ENCODE peak calls at places on chromosomes 5 and 9, in five cellular contexts. One of them, this sample, is unnamed.

GRCh38 chr9:134546746-134547145 is 94.9 kb upstream of the COL5A1 start:
- DNase-seq in fibroblast of the aortic adventitia: no peak
- DNase-seq in hepatocyte: no peak
- DNase-seq in CD8-positive, alpha-beta memory T cell: no peak
- DNase-seq in PC-3: no peak
- DNase-seq in this sample: no peak

GRCh38 chr9:75186767-75187380 is 98.6 kb downstream of the OSTF1 start:
- DNase-seq in PC-3: peak
- DNase-seq in hepatocyte: no peak
- DNase-seq in fibroblast of the aortic adventitia: peak
- DNase-seq in CD8-positive, alpha-beta memory T cell: no peak
- DNase-seq in this sample: peak

GRCh38 chr9:72305102-72305546 is 59.9 kb downstream of the ZFAND5 start:
- DNase-seq in CD8-positive, alpha-beta memory T cell: no peak
- DNase-seq in fibroblast of the aortic adventitia: peak
- DNase-seq in hepatocyte: peak
- DNase-seq in PC-3: peak
- DNase-seq in this sample: peak

GRCh38 chr9:95171001-95171400 is 146.5 kb downstream of the FANCC start:
- DNase-seq in fibroblast of the aortic adventitia: peak
- DNase-seq in hepatocyte: no peak
- DNase-seq in PC-3: peak
- DNase-seq in CD8-positive, alpha-beta memory T cell: no peak
- DNase-seq in this sample: peak

GRCh38 chr5:40217509-40217908 is 462.2 kb upstream of the PTGER4 start:
- DNase-seq in fibroblast of the aortic adventitia: no peak
- DNase-seq in PC-3: peak
- DNase-seq in hepatocyte: no peak
- DNase-seq in CD8-positive, alpha-beta memory T cell: no peak
- DNase-seq in this sample: no peak

GRCh38 chr9:137470785-137471184 is 11.7 kb upstream of the NSMF start:
- DNase-seq in PC-3: no peak
- DNase-seq in CD8-positive, alpha-beta memory T cell: no peak
- DNase-seq in fibroblast of the aortic adventitia: no peak
- DNase-seq in hepatocyte: no peak
- DNase-seq in this sample: no peak

GRCh38 chr5:160175438-160176218 is 53.7 kb upstream of the FABP6 start:
- DNase-seq in hepatocyte: no peak
- DNase-seq in PC-3: no peak
- DNase-seq in fibroblast of the aortic adventitia: no peak
- DNase-seq in CD8-positive, alpha-beta memory T cell: no peak
- DNase-seq in this sample: no peak

GRCh38 chr9:74963043-74963442 is 10.3 kb upstream of the C9orf40 start:
- DNase-seq in CD8-positive, alpha-beta memory T cell: no peak
- DNase-seq in PC-3: no peak
- DNase-seq in hepatocyte: no peak
- DNase-seq in fibroblast of the aortic adventitia: no peak
- DNase-seq in this sample: no peak

GRCh38 chr5:151950681-151951080 is 26.0 kb upstream of the GLRA1 start:
- DNase-seq in PC-3: peak
- DNase-seq in CD8-positive, alpha-beta memory T cell: no peak
- DNase-seq in fibroblast of the aortic adventitia: no peak
- DNase-seq in hepatocyte: no peak
- DNase-seq in this sample: no peak

GRCh38 chr9:27469583-27469982 is 54.5 kb upstream of the IFNK start:
- DNase-seq in PC-3: no peak
- DNase-seq in hepatocyte: no peak
- DNase-seq in fibroblast of the aortic adventitia: no peak
- DNase-seq in CD8-positive, alpha-beta memory T cell: no peak
- DNase-seq in this sample: no peak

GRCh38 chr9:33506626-33507370 is 17.3 kb upstream of the ANKRD18B start:
- DNase-seq in hepatocyte: peak
- DNase-seq in PC-3: peak
- DNase-seq in fibroblast of the aortic adventitia: peak
- DNase-seq in CD8-positive, alpha-beta memory T cell: no peak
- DNase-seq in this sample: peak

GRCh38 chr5:108461628-108462367 is 79.9 kb upstream of the FBXL17 start:
- DNase-seq in PC-3: peak
- DNase-seq in CD8-positive, alpha-beta memory T cell: no peak
- DNase-seq in fibroblast of the aortic adventitia: peak
- DNase-seq in hepatocyte: no peak
- DNase-seq in this sample: peak

GRCh38 chr5:164370841-164371240 is 865.4 kb downstream of the MAT2B start:
- DNase-seq in PC-3: peak
- DNase-seq in hepatocyte: no peak
- DNase-seq in CD8-positive, alpha-beta memory T cell: no peak
- DNase-seq in fibroblast of the aortic adventitia: no peak
- DNase-seq in this sample: no peak

GRCh38 chr5:40879163-40879942 is 29.9 kb upstream of the C7 start:
- DNase-seq in CD8-positive, alpha-beta memory T cell: no peak
- DNase-seq in fibroblast of the aortic adventitia: peak
- DNase-seq in hepatocyte: peak
- DNase-seq in PC-3: peak
- DNase-seq in this sample: peak

GRCh38 chr9:8251566-8251965 is 452.0 kb upstream of the DMAC1 start:
- DNase-seq in hepatocyte: no peak
- DNase-seq in CD8-positive, alpha-beta memory T cell: no peak
- DNase-seq in fibroblast of the aortic adventitia: no peak
- DNase-seq in PC-3: no peak
- DNase-seq in this sample: no peak

GRCh38 chr9:78028926-78029325 is 2.7 kb downstream of the GNAQ start:
- DNase-seq in PC-3: no peak
- DNase-seq in hepatocyte: no peak
- DNase-seq in CD8-positive, alpha-beta memory T cell: no peak
- DNase-seq in fibroblast of the aortic adventitia: peak
- DNase-seq in this sample: no peak

GRCh38 chr5:40395241-40395640 is 284.5 kb upstream of the PTGER4 start:
- DNase-seq in fibroblast of the aortic adventitia: no peak
- DNase-seq in PC-3: no peak
- DNase-seq in hepatocyte: no peak
- DNase-seq in CD8-positive, alpha-beta memory T cell: no peak
- DNase-seq in this sample: no peak

GRCh38 chr9:125763373-125763772 is 16.2 kb downstream of the PBX3 start:
- DNase-seq in hepatocyte: peak
- DNase-seq in PC-3: peak
- DNase-seq in fibroblast of the aortic adventitia: peak
- DNase-seq in CD8-positive, alpha-beta memory T cell: no peak
- DNase-seq in this sample: peak

GRCh38 chr9:35816708-35817107 is 1.9 kb upstream of the HINT2 start:
- DNase-seq in CD8-positive, alpha-beta memory T cell: no peak
- DNase-seq in fibroblast of the aortic adventitia: no peak
- DNase-seq in hepatocyte: no peak
- DNase-seq in PC-3: peak
- DNase-seq in this sample: no peak

GRCh38 chr5:42929871-42930270 is 110.2 kb downstream of the ANXA2R start:
- DNase-seq in hepatocyte: no peak
- DNase-seq in PC-3: peak
- DNase-seq in fibroblast of the aortic adventitia: peak
- DNase-seq in CD8-positive, alpha-beta memory T cell: no peak
- DNase-seq in this sample: no peak

GRCh38 chr9:73116030-73116429 is 35.6 kb upstream of the ANXA1 start:
- DNase-seq in fibroblast of the aortic adventitia: peak
- DNase-seq in CD8-positive, alpha-beta memory T cell: no peak
- DNase-seq in hepatocyte: peak
- DNase-seq in PC-3: peak
- DNase-seq in this sample: peak

GRCh38 chr9:134066546-134066922 is 1.3 kb downstream of the BRD3 start:
- DNase-seq in PC-3: no peak
- DNase-seq in fibroblast of the aortic adventitia: peak
- DNase-seq in CD8-positive, alpha-beta memory T cell: no peak
- DNase-seq in hepatocyte: no peak
- DNase-seq in this sample: peak

GRCh38 chr5:80151890-80152289 is 104.0 kb downstream of the SERINC5 start:
- DNase-seq in hepatocyte: no peak
- DNase-seq in PC-3: no peak
- DNase-seq in fibroblast of the aortic adventitia: no peak
- DNase-seq in CD8-positive, alpha-beta memory T cell: no peak
- DNase-seq in this sample: no peak

GRCh38 chr9:911003-911402 is 65.5 kb upstream of the DMRT3 start:
- DNase-seq in CD8-positive, alpha-beta memory T cell: no peak
- DNase-seq in PC-3: no peak
- DNase-seq in hepatocyte: no peak
- DNase-seq in fibroblast of the aortic adventitia: no peak
- DNase-seq in this sample: no peak

GRCh38 chr9:122941560-122942234 is 877 bp downstream of the RABGAP1 start:
- DNase-seq in fibroblast of the aortic adventitia: peak
- DNase-seq in CD8-positive, alpha-beta memory T cell: no peak
- DNase-seq in hepatocyte: peak
- DNase-seq in PC-3: peak
- DNase-seq in this sample: peak

GRCh38 chr5:36683821-36684434 is 77.5 kb downstream of the SLC1A3 start:
- DNase-seq in hepatocyte: peak
- DNase-seq in CD8-positive, alpha-beta memory T cell: no peak
- DNase-seq in fibroblast of the aortic adventitia: no peak
- DNase-seq in PC-3: no peak
- DNase-seq in this sample: no peak

GRCh38 chr9:83511051-83511450 is 27.1 kb downstream of the FRMD3 start:
- DNase-seq in CD8-positive, alpha-beta memory T cell: no peak
- DNase-seq in hepatocyte: no peak
- DNase-seq in PC-3: peak
- DNase-seq in fibroblast of the aortic adventitia: peak
- DNase-seq in this sample: peak

GRCh38 chr5:6750142-6750840 is 37.1 kb downstream of the TENT4A start:
- DNase-seq in PC-3: no peak
- DNase-seq in hepatocyte: no peak
- DNase-seq in CD8-positive, alpha-beta memory T cell: no peak
- DNase-seq in fibroblast of the aortic adventitia: no peak
- DNase-seq in this sample: no peak

DNA sequence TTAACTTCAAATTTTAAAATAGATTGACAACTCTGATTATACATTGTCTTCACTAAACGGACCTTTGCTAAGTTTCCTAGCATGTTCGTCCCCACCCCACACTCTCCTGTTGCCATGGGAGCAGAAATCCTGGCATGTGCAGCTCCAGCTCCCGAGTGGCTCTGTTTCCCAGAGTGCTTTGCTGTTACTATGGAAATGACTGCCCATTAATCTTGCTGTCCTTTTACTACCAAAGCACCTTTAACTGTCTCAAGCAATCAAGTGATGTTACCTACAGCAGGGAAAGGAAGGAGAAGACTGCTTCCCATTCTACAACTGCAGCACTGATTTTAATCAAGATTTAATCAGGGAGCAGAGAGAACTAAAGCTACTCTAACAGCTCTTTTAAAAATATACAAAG is 212.0 kb upstream of the KIF2A start:
- DNase-seq in CD8-positive, alpha-beta memory T cell: no peak
- DNase-seq in hepatocyte: peak
- DNase-seq in PC-3: peak
- DNase-seq in fibroblast of the aortic adventitia: peak
- DNase-seq in this sample: peak
- H3K4me3 ChIP-seq in CD8-positive, alpha-beta memory T cell: no peak
- H3K4me3 ChIP-seq in hepatocyte: no peak
- H3K4me3 ChIP-seq in PC-3: no peak
- H3K4me3 ChIP-seq in fibroblast of the aortic adventitia: peak
- H3K4me3 ChIP-seq in this sample: no peak

DNA sequence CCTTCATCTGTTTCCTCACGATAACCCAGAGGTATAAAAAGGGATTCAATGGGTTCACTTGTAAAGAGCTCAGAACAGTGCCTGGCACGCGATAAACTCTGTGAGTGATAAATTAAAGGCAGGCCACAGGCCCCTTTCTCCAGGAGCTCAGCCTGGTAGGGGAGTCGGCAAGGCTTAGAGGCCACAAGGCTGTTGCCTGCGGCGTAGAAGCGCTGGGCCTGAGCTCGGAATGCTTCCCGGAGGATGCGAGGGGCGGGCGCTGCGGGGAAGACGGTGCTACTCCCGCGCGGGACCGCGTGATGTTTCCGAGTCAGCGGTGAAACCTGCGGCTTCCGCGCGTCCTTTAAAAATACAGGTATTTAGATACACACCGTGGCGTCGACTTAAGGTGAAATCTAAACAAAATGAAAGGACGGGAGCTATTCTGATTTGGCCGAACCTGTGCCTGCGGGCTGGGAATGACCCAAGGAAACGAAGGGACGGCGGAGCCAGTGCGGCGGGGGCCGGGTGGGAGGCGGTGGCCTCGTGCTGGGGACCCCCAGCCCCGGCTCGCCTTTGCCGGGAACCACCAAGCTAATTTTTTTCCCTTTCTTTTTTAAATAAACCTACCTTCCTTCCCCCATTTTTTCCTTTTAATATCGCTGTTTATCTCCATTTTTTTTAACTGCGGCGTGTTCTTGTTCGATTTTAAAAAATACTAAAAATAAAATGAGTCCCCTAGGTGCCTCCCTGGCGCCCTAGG is 6.2 kb downstream of the NKX2-5 start:
- DNase-seq in CD8-positive, alpha-beta memory T cell: no peak
- DNase-seq in hepatocyte: peak
- DNase-seq in PC-3: no peak
- DNase-seq in fibroblast of the aortic adventitia: no peak
- DNase-seq in this sample: no peak
- H3K4me3 ChIP-seq in CD8-positive, alpha-beta memory T cell: no peak
- H3K4me3 ChIP-seq in hepatocyte: no peak
- H3K4me3 ChIP-seq in PC-3: no peak
- H3K4me3 ChIP-seq in fibroblast of the aortic adventitia: no peak
- H3K4me3 ChIP-seq in this sample: no peak

GRCh38 chr9:81694541-81694940 is 5.2 kb upstream of the TLE1 start:
- DNase-seq in PC-3: no peak
- DNase-seq in hepatocyte: no peak
- DNase-seq in fibroblast of the aortic adventitia: no peak
- DNase-seq in CD8-positive, alpha-beta memory T cell: no peak
- DNase-seq in this sample: peak
- H3K4me3 ChIP-seq in PC-3: no peak
- H3K4me3 ChIP-seq in hepatocyte: no peak
- H3K4me3 ChIP-seq in fibroblast of the aortic adventitia: no peak
- H3K4me3 ChIP-seq in CD8-positive, alpha-beta memory T cell: no peak
- H3K4me3 ChIP-seq in this sample: no peak

DNA sequence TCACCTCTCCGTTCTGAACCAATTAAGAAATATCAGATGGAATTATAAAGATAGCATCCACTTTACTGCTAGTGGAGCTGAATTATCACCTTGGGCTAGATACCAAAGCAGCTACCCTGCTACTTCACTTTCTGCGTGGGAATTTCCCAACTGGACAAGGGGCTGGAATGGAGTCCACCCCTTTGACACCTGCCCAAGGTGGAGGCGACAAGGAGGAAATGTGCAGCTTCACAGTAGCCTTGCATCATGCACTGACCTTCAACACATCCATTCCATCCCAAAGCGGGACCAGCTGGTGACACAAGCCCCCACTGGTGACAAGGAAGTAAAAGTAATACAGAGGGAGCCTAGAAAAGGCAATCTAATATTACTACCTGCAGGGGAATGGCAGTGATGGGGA is 30.7 kb downstream of the CTNND2 start:
- DNase-seq in PC-3: no peak
- DNase-seq in fibroblast of the aortic adventitia: no peak
- DNase-seq in hepatocyte: no peak
- DNase-seq in CD8-positive, alpha-beta memory T cell: no peak
- DNase-seq in this sample: no peak
- H3K4me3 ChIP-seq in PC-3: no peak
- H3K4me3 ChIP-seq in fibroblast of the aortic adventitia: no peak
- H3K4me3 ChIP-seq in hepatocyte: no peak
- H3K4me3 ChIP-seq in CD8-positive, alpha-beta memory T cell: no peak
- H3K4me3 ChIP-seq in this sample: no peak

GRCh38 chr9:11713077-11713476 is 980.1 kb upstream of the TYRP1 start:
- DNase-seq in PC-3: no peak
- DNase-seq in fibroblast of the aortic adventitia: no peak
- DNase-seq in CD8-positive, alpha-beta memory T cell: no peak
- DNase-seq in hepatocyte: no peak
- DNase-seq in this sample: no peak
- H3K4me3 ChIP-seq in PC-3: no peak
- H3K4me3 ChIP-seq in fibroblast of the aortic adventitia: no peak
- H3K4me3 ChIP-seq in CD8-positive, alpha-beta memory T cell: no peak
- H3K4me3 ChIP-seq in hepatocyte: no peak
- H3K4me3 ChIP-seq in this sample: no peak

This sample was measured in choroid plexus epithelial cell.